ENCODE peak calls at places on chromosomes 7 and 10, in eight cellular contexts. One of them, this sample, is unnamed.

GRCh38 chr7:13992621-13992982 is 3.1 kb upstream of the ETV1 start:
- DNase-seq in HL-60: no peak
- DNase-seq in endothelial cell of umbilical vein: no peak
- DNase-seq in OCI-LY7: no peak
- DNase-seq in mesenchymal stem cell: no peak
- DNase-seq in fibroblast of lung: no peak
- DNase-seq in trophoblast cell: no peak
- DNase-seq in heart left ventricle: no peak
- DNase-seq in this sample: no peak

GRCh38 chr10:71807557-71808510 is 34.5 kb upstream of the VSIR start:
- DNase-seq in trophoblast cell: no peak
- DNase-seq in heart left ventricle: peak
- DNase-seq in endothelial cell of umbilical vein: no peak
- DNase-seq in mesenchymal stem cell: no peak
- DNase-seq in OCI-LY7: no peak
- DNase-seq in fibroblast of lung: no peak
- DNase-seq in HL-60: no peak
- DNase-seq in this sample: no peak

GRCh38 chr7:150993511-150993910 is 2.7 kb downstream of the NOS3 start:
- DNase-seq in fibroblast of lung: no peak
- DNase-seq in trophoblast cell: no peak
- DNase-seq in HL-60: no peak
- DNase-seq in endothelial cell of umbilical vein: peak
- DNase-seq in OCI-LY7: no peak
- DNase-seq in heart left ventricle: peak
- DNase-seq in mesenchymal stem cell: no peak
- DNase-seq in this sample: no peak

GRCh38 chr10:48365668-48366067 is 59.2 kb downstream of the MAPK8 start:
- DNase-seq in OCI-LY7: no peak
- DNase-seq in mesenchymal stem cell: no peak
- DNase-seq in trophoblast cell: no peak
- DNase-seq in heart left ventricle: no peak
- DNase-seq in endothelial cell of umbilical vein: no peak
- DNase-seq in fibroblast of lung: no peak
- DNase-seq in HL-60: no peak
- DNase-seq in this sample: no peak

GRCh38 chr10:24618401-24618800 is 105.3 kb downstream of the ARHGAP21 start:
- DNase-seq in HL-60: no peak
- DNase-seq in fibroblast of lung: no peak
- DNase-seq in OCI-LY7: no peak
- DNase-seq in endothelial cell of umbilical vein: no peak
- DNase-seq in mesenchymal stem cell: no peak
- DNase-seq in trophoblast cell: peak
- DNase-seq in heart left ventricle: no peak
- DNase-seq in this sample: no peak

GRCh38 chr10:52248697-52249306 is 65.3 kb upstream of the DKK1 start:
- DNase-seq in OCI-LY7: no peak
- DNase-seq in heart left ventricle: no peak
- DNase-seq in HL-60: no peak
- DNase-seq in mesenchymal stem cell: no peak
- DNase-seq in endothelial cell of umbilical vein: no peak
- DNase-seq in fibroblast of lung: no peak
- DNase-seq in trophoblast cell: no peak
- DNase-seq in this sample: no peak

GRCh38 chr10:122124342-122124741 is 135.4 kb downstream of the TACC2 start:
- DNase-seq in endothelial cell of umbilical vein: no peak
- DNase-seq in mesenchymal stem cell: no peak
- DNase-seq in OCI-LY7: no peak
- DNase-seq in heart left ventricle: no peak
- DNase-seq in fibroblast of lung: no peak
- DNase-seq in trophoblast cell: no peak
- DNase-seq in HL-60: no peak
- DNase-seq in this sample: no peak

GRCh38 chr7:158933468-158934139 is 77.2 kb downstream of the DYNC2I1 start:
- DNase-seq in mesenchymal stem cell: no peak
- DNase-seq in fibroblast of lung: no peak
- DNase-seq in heart left ventricle: no peak
- DNase-seq in OCI-LY7: no peak
- DNase-seq in trophoblast cell: no peak
- DNase-seq in HL-60: no peak
- DNase-seq in endothelial cell of umbilical vein: no peak
- DNase-seq in this sample: no peak

DNA sequence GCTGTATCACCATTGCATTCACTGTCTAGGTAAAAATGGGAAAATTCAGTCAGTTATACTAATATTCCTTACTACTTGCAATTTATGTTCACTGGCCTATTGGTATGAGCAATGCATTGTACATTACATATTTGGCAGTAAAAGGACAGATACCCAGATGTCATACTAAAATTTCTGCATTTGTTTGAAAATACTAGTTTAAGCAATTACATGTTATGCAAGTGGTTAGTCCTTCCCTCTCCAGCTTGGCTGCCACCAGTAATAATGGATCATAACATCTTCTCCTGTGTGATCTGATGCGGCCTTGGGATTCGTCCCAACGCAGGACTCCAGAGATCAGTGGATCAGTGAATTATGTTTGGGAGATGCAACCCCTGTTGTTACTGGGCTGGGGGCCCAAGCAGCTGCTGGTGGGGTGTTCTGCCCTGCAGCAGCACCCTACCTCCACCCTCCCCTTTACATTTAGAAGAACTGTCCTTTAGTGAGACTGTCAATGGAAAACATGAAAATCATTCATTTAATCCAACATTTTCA is 11.2 kb upstream of the PDK4 start:
- DNase-seq in mesenchymal stem cell: no peak
- DNase-seq in trophoblast cell: no peak
- DNase-seq in endothelial cell of umbilical vein: no peak
- DNase-seq in fibroblast of lung: peak
- DNase-seq in HL-60: no peak
- DNase-seq in OCI-LY7: no peak
- DNase-seq in heart left ventricle: peak
- DNase-seq in this sample: no peak
- H3K27ac ChIP-seq in mesenchymal stem cell: peak
- H3K27ac ChIP-seq in trophoblast cell: no peak
- H3K27ac ChIP-seq in endothelial cell of umbilical vein: no peak
- H3K27ac ChIP-seq in fibroblast of lung: no peak
- H3K27ac ChIP-seq in HL-60: peak
- H3K27ac ChIP-seq in OCI-LY7: no peak
- H3K27ac ChIP-seq in heart left ventricle: peak
- H3K27ac ChIP-seq in this sample: peak

DNA sequence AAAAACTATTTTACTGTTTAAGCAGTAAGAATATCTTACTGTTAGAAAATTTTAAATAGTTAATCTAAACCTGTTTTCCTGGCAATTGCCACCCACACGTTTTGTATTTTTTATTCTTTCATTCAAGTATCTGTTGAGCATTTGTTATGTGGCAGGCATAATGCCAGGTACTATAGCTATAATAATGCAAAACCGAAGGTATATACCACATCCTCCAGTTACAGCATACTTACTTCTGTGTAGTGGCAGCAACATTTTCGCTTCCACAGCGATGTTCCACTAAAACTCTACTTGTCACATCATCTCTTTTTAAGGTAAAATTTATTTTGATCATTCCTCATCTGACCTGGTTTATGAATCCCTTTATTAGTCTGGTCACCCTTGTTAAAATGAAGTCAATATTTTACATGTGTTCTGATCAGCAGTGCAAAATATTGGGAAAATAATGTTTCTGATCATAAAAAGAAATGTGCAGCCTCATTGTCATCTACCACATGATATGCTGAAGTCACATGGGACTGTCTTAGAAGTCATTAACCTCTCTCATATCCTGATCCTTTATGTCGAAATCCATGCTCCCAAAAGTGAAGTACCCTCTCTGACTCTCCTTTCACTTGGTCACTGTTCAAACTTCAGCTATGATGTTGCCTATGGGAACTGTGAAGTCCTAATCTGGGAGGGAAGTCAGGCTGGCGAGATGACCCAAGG is 29.9 kb downstream of the WASL start:
- DNase-seq in trophoblast cell: no peak
- DNase-seq in heart left ventricle: no peak
- DNase-seq in fibroblast of lung: no peak
- DNase-seq in endothelial cell of umbilical vein: no peak
- DNase-seq in OCI-LY7: no peak
- DNase-seq in mesenchymal stem cell: no peak
- DNase-seq in HL-60: no peak
- DNase-seq in this sample: no peak
- H3K27ac ChIP-seq in trophoblast cell: no peak
- H3K27ac ChIP-seq in heart left ventricle: no peak
- H3K27ac ChIP-seq in fibroblast of lung: no peak
- H3K27ac ChIP-seq in endothelial cell of umbilical vein: no peak
- H3K27ac ChIP-seq in OCI-LY7: no peak
- H3K27ac ChIP-seq in mesenchymal stem cell: no peak
- H3K27ac ChIP-seq in HL-60: no peak
- H3K27ac ChIP-seq in this sample: no peak

GRCh38 chr7:91082854-91083495 is 181.3 kb upstream of the FZD1 start:
- DNase-seq in mesenchymal stem cell: peak
- DNase-seq in HL-60: no peak
- DNase-seq in endothelial cell of umbilical vein: peak
- DNase-seq in fibroblast of lung: peak
- DNase-seq in OCI-LY7: peak
- DNase-seq in trophoblast cell: no peak
- DNase-seq in heart left ventricle: no peak
- DNase-seq in this sample: no peak
- H3K27ac ChIP-seq in mesenchymal stem cell: peak
- H3K27ac ChIP-seq in HL-60: no peak
- H3K27ac ChIP-seq in endothelial cell of umbilical vein: no peak
- H3K27ac ChIP-seq in fibroblast of lung: no peak
- H3K27ac ChIP-seq in OCI-LY7: no peak
- H3K27ac ChIP-seq in trophoblast cell: no peak
- H3K27ac ChIP-seq in heart left ventricle: no peak
- H3K27ac ChIP-seq in this sample: no peak

GRCh38 chr10:97888641-97889262 is 39.1 kb downstream of the GOLGA7B start:
- DNase-seq in fibroblast of lung: peak
- DNase-seq in mesenchymal stem cell: peak
- DNase-seq in heart left ventricle: no peak
- DNase-seq in endothelial cell of umbilical vein: peak
- DNase-seq in trophoblast cell: no peak
- DNase-seq in OCI-LY7: no peak
- DNase-seq in HL-60: no peak
- DNase-seq in this sample: no peak
- H3K27ac ChIP-seq in fibroblast of lung: no peak
- H3K27ac ChIP-seq in mesenchymal stem cell: peak
- H3K27ac ChIP-seq in heart left ventricle: no peak
- H3K27ac ChIP-seq in endothelial cell of umbilical vein: no peak
- H3K27ac ChIP-seq in trophoblast cell: no peak
- H3K27ac ChIP-seq in OCI-LY7: no peak
- H3K27ac ChIP-seq in HL-60: no peak
- H3K27ac ChIP-seq in this sample: no peak